ENCODE peak calls at places on chromosome 22, in eight cellular contexts. B is neuronal stem cell, H is left ventricle myocardium inferior, G is skeletal muscle cell, K is spleen, I is tibial artery, D is MM.1S, P is GM23338. X is an unnamed sample.

GRCh38 chr22:20551805-20552449 is 44.5 kb downstream of the MED15 start:
- DNase-seq in B (no peak), H (no peak), G (no peak), K (peak; percentile 76), I (peak; percentile 85), D (no peak), P (no peak), X (no peak)

GRCh38 chr22:41532908-41533825 is 11.1 kb downstream of the POLR3H start:
- DNase-seq in B (peak; percentile 70), H (peak; percentile 79), G (no peak), K (peak; percentile 90), I (peak; percentile 85), D (peak; percentile 63), P (peak; percentile 89), X (peak; percentile 45)

GRCh38 chr22:49534386-49534785 is 293.3 kb downstream of the BRD1 start:
- DNase-seq in B (no peak), H (no peak), G (no peak), K (peak; percentile 57), I (peak; percentile 21), D (no peak), P (no peak), X (no peak)

GRCh38 chr22:19429950-19430889 is 1.3 kb downstream of the HIRA start:
- DNase-seq in B (no peak), H (peak; percentile 31), G (peak; percentile 54), K (no peak), I (no peak), D (peak; percentile 86), P (peak; percentile 28), X (peak; percentile 48)

GRCh38 chr22:26273011-26273675 is 103.9 kb downstream of the SEZ6L start:
- DNase-seq in B (no peak), H (no peak), G (no peak), K (no peak), I (no peak), D (no peak), P (no peak), X (no peak)

GRCh38 chr22:50473855-50474671 is 772 bp downstream of the SBF1 start:
- DNase-seq in B (no peak), H (peak; percentile 33), G (peak; percentile 23), K (peak; percentile 86), I (no peak), D (no peak), P (peak; percentile 54), X (peak; percentile 59)

GRCh38 chr22:38051900-38052862 is 5.0 kb upstream of the PICK1 start:
- DNase-seq in B (peak; percentile 88), H (peak; percentile 80), G (no peak), K (peak; percentile 94), I (peak; percentile 83), D (peak; percentile 81), P (peak; percentile 94), X (peak; percentile 56)

GRCh38 chr22:26170795-26171194 is 1.5 kb downstream of the SEZ6L start:
- DNase-seq in B (peak; percentile 67), H (peak; percentile 13), G (no peak), K (no peak), I (no peak), D (no peak), P (peak; percentile 85), X (no peak)

GRCh38 chr22:22711532-22711913 is 67.1 kb downstream of the GGTLC2 start:
- DNase-seq in B (no peak), H (no peak), G (no peak), K (no peak), I (peak; percentile 21), D (no peak), P (no peak), X (no peak)

GRCh38 chr22:44574581-44575343 is 76.7 kb upstream of the RTL6 start:
- DNase-seq in B (no peak), H (no peak), G (no peak), K (no peak), I (peak; percentile 48), D (no peak), P (no peak), X (no peak)

GRCh38 chr22:24429411-24430365 is 2.3 kb downstream of the ADORA2A start:
- DNase-seq in B (no peak), H (peak; percentile 70), G (no peak), K (peak; percentile 87), I (no peak), D (peak; percentile 84), P (peak; percentile 58), X (peak; percentile 73)

GRCh38 chr22:45131749-45132148 is 32.0 kb upstream of the NUP50 start:
- DNase-seq in B (no peak), H (peak; percentile 38), G (no peak), K (peak; percentile 86), I (peak; percentile 68), D (no peak), P (no peak), X (no peak)

DNA sequence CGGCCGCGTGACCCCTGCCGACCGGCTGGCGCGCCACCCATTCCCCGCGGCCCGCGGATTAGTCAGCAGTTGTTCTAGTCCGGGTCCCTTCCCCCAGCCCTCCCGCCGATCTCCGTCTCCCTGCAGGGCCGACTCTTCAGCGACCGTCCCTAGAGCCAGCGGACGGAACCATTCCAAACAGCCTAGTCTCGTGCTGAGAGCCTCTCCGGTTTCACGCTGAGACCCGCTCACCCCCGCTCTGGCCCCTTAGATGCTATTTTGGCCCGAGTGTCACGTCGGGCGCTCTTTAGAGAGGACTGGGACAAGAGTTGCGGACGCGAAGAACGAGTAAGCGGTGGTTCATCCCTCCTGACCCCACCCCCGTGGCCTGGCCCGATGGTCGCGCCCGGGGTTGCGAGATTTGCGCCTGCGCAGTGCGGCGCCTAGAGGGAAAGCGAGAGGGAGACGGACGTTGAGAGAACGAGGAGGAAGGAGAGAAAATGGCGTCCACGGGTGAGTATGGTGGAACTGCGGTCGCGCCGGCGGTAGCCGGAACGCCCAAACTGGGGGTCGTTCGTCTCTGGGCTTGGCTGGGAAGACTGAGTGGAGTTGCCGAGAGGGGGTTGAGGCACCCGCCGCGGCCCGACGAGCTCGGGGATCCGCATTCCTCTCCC is at the start of the genes EWSR1 and RHBDD3:
- DNase-seq in B (peak; percentile 97), H (peak; percentile 95), G (peak; percentile 93), K (peak; percentile 97), I (peak; percentile 98), D (peak; percentile 95), P (peak; percentile 95), X (peak; percentile 98)
- H3K4me3 ChIP-seq in B (peak within 1 kb of the TSS; percentile 94), H (peak within 1 kb of the TSS; percentile 95), G (peak within 1 kb of the TSS; percentile 75), K (peak within 1 kb of the TSS; percentile 91), I (peak within 1 kb of the TSS; percentile 90), D (peak within 1 kb of the TSS; percentile 87), P (peak within 1 kb of the TSS; percentile 99), X (peak within 1 kb of the TSS; percentile 88)

DNA sequence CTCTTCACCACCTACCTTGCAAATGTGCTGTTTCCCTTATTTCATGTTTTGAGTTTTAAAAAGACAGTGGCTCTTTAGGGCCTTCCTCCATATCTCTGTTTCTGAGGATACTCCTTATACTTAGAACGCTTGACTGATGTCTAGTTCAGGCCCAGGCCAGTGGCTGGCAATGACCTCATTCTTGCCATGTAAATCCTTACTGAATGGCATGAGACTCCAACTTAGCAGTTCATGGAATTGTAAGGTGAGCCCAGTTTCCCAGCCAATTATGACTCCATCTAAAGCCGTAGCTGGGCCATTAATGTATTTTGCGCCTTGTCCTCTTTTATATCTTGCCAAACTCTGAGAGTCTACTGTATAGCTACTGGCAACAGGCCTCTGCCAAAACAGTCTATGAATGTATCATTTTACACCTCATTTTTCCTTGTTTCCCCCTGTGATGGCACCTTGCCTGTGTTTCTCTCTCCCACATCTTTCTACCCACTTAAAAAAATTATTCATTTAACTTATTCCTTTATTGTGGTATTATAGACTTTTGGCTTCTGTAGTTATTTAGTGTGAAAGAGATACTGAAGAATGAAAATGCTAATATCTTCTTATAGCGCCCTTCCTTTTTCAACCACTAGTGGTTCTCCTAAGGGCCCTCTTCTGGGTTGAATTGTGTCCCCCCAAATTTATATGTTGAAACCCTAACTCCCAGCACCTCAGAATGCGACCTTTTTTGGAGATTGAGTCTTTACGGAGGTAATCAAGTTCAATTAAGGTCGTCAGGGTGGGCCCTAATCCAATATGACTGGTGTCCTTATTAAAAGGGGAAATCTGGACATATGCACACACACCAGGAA is 67.4 kb downstream of the ZNRF3 start:
- DNase-seq in B (no peak), H (no peak), G (no peak), K (no peak), I (no peak), D (no peak), P (no peak), X (no peak)
- H3K4me3 ChIP-seq in B (no peak overlapping the region), H (no peak overlapping the region), G (no peak overlapping the region), K (no peak overlapping the region), I (no peak overlapping the region), D (no peak overlapping the region), P (no peak overlapping the region), X (no peak overlapping the region)

GRCh38 chr22:27796829-27797792 is 4.4 kb downstream of the MN1 start:
- DNase-seq in B (no peak), H (no peak), G (no peak), K (no peak), I (no peak), D (no peak), P (no peak), X (no peak)

GRCh38 chr22:27794244-27794643 is 7.3 kb downstream of the MN1 start:
- DNase-seq in B (no peak), H (no peak), G (no peak), K (no peak), I (no peak), D (no peak), P (peak; percentile 51), X (no peak)

GRCh38 chr22:27796118-27796517 is 5.4 kb downstream of the MN1 start:
- DNase-seq in B (no peak), H (no peak), G (no peak), K (no peak), I (no peak), D (no peak), P (no peak), X (no peak)

GRCh38 chr22:27792452-27793165 is 8.9 kb downstream of the MN1 start:
- DNase-seq in B (no peak), H (no peak), G (no peak), K (no peak), I (no peak), D (no peak), P (no peak), X (no peak)

DNA sequence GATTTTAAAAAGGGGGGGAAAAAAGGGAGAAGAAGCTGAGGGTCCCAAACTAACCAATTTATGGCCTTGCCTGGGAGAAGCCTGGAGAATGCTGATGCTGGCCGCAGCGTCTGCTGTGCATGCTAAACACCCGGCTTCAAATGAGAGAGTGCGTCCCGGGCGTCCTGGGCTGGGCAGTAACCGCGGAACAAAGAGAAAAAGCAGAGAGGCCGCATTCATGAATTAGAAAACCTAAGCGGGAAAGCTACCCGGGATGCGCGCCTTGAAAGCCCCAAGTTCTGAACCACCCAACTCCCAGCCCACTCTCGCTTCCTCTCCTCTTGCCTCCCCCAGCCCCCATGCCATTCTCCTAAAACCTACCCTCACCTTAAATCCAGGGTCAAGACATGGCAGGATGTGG is 6.5 kb downstream of the MN1 start:
- DNase-seq in B (no peak), H (no peak), G (no peak), K (no peak), I (no peak), D (no peak), P (peak; percentile 83), X (no peak)
- H3K4me3 ChIP-seq in B (peak overlapping the region; percentile 7), H (peak overlapping the region; percentile 92), G (no peak overlapping the region), K (no peak overlapping the region), I (peak overlapping the region; percentile 75), D (no peak overlapping the region), P (peak overlapping the region; percentile 72), X (no peak overlapping the region)

DNA sequence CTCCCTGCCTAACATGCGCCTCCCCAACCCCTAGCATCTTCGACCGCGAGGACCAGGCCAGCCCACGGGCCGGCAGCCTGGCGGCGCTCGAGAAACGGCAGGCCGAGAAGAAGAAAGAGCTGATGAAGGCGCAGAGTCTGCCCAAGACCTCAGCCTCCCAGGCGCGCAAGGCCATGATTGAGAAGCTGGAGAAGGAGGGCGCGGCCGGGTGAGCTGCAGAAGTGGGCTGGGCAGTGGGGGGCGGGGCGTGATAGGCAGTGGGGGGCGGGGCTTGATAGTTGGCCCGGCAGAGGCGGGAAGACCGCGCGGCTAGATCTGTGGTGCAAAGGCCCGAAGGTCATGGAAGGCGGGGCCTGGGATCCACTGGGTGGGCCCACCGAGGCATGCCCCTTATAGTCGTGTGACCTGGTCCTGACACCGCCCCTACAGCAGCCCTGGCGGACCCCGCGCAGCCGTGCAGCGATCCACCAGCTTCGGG is 8.7 kb downstream of the SELENOM start:
- DNase-seq in B (no peak), H (no peak), G (no peak), K (peak; percentile 69), I (peak; percentile 80), D (no peak), P (peak; percentile 94), X (no peak)
- H3K4me3 ChIP-seq in B (no peak overlapping the region), H (no peak overlapping the region), G (no peak overlapping the region), K (no peak overlapping the region), I (no peak overlapping the region), D (no peak overlapping the region), P (peak overlapping the region; percentile 61), X (no peak overlapping the region)

X was measured in MG63.